ENCODE peak calls at places on chromosomes 13 and 19, in four cellular contexts. V is IMR-90, L is mesendoderm, I is H9. W is an unnamed sample.

GRCh38 chr13:77476456-77476855 is 59.0 kb upstream of the SCEL start:
- DNase-seq in V (no peak), L (no peak), I (no peak), W (no peak)

GRCh38 chr13:25165664-25166063 is 6.4 kb downstream of the AMER2 start:
- DNase-seq in V (no peak), L (peak), I (no peak), W (no peak)

GRCh38 chr19:17560205-17560595 is 4.8 kb downstream of the COLGALT1 start:
- DNase-seq in I (no peak), V (peak), L (no peak), W (no peak)

GRCh38 chr13:23657056-23657455 is 86.8 kb downstream of the TNFRSF19 start:
- DNase-seq in L (no peak), I (no peak), V (no peak), W (no peak)

GRCh38 chr13:104641309-104641708 is 1575.1 kb upstream of the SLC10A2 start:
- DNase-seq in V (peak), I (no peak), L (no peak), W (no peak)

GRCh38 chr13:44692173-44692713 is 116.1 kb upstream of the TSC22D1 start:
- DNase-seq in L (peak), V (peak), I (peak), W (no peak)

GRCh38 chr13:110127986-110128511 is 178.9 kb downstream of the COL4A1 start:
- DNase-seq in I (no peak), L (no peak), V (peak), W (no peak)

GRCh38 chr13:66886248-66886647 is 343.9 kb downstream of the PCDH9 start:
- DNase-seq in V (no peak), I (no peak), L (no peak), W (no peak)

GRCh38 chr13:32136061-32136460 is 104.5 kb downstream of the FRY start:
- DNase-seq in L (no peak), V (no peak), I (no peak), W (no peak)

GRCh38 chr19:54096642-54097106 is 3.9 kb downstream of the OSCAR start:
- DNase-seq in L (peak), I (peak), V (peak), W (peak)

GRCh38 chr13:113152894-113153809 is 5.3 kb upstream of the PROZ start:
- DNase-seq in V (no peak), L (peak), I (peak), W (peak)

GRCh38 chr13:101026736-101027398 is 352.3 kb upstream of the TMTC4 start:
- DNase-seq in V (no peak), L (no peak), I (no peak), W (no peak)

GRCh38 chr13:79491715-79492114 is 10.8 kb downstream of the NDFIP2 start:
- DNase-seq in I (no peak), V (peak), L (peak), W (no peak)

GRCh38 chr19:7982651-7983099 is 22.8 kb downstream of the ELAVL1 start:
- DNase-seq in L (no peak), I (no peak), V (no peak), W (no peak)

GRCh38 chr13:27619711-27620376 is 485 bp downstream of the LNX2 start:
- DNase-seq in V (peak), L (peak), I (no peak), W (no peak)

GRCh38 chr19:5957132-5957531 is 20.8 kb downstream of the RANBP3 start:
- DNase-seq in V (peak), I (no peak), L (no peak), W (no peak)

GRCh38 chr13:98396071-98396710 is 180.7 kb downstream of the STK24 start:
- DNase-seq in V (peak), I (no peak), L (no peak), W (no peak)

GRCh38 chr19:29641597-29641996 is 23.7 kb upstream of the PLEKHF1 start:
- DNase-seq in L (no peak), I (no peak), V (no peak), W (no peak)

GRCh38 chr13:78631077-78631476 is 27.7 kb upstream of the POU4F1 start:
- DNase-seq in I (no peak), L (no peak), V (no peak), W (no peak)

GRCh38 chr13:98606296-98606695 is 29.4 kb upstream of the STK24 start:
- DNase-seq in L (peak), I (no peak), V (no peak), W (no peak)

GRCh38 chr19:3057275-3057714 is 5.0 kb downstream of the TLE5 start:
- DNase-seq in V (no peak), I (peak), L (peak), W (no peak)

GRCh38 chr19:56015756-56016155 is 29.2 kb downstream of the NLRP5 start:
- DNase-seq in I (no peak), L (no peak), V (no peak), W (no peak)

GRCh38 chr13:100138859-100139491 is 50.1 kb downstream of the PCCA start:
- DNase-seq in L (no peak), I (no peak), V (no peak), W (no peak)

GRCh38 chr19:18461471-18461870 is 23.5 kb upstream of the ISYNA1 start:
- DNase-seq in I (no peak), L (no peak), V (no peak), W (no peak)

GRCh38 chr13:48265217-48265815 is 32.3 kb downstream of the ITM2B start:
- DNase-seq in L (no peak), I (no peak), V (no peak), W (no peak)

GRCh38 chr13:50892162-50892944 is 17.2 kb upstream of the RNASEH2B start:
- DNase-seq in V (no peak), I (no peak), L (no peak), W (no peak)

GRCh38 chr13:33978653-33979052 is 160.7 kb downstream of the RFC3 start:
- DNase-seq in I (no peak), V (no peak), L (no peak), W (no peak)

GRCh38 chr19:3945838-3946237 is 13.0 kb downstream of the NMRK2 start:
- DNase-seq in L (no peak), I (no peak), V (peak), W (no peak)

GRCh38 chr13:94371855-94372254 is 107.6 kb downstream of the DCT start:
- DNase-seq in I (no peak), L (no peak), V (no peak), W (no peak)

GRCh38 chr13:36858285-36858684 is 39.3 kb downstream of the RFXAP start:
- DNase-seq in L (peak), I (no peak), V (peak), W (no peak)

GRCh38 chr13:66559093-66559492 is 671.0 kb downstream of the PCDH9 start:
- DNase-seq in L (no peak), V (peak), I (no peak), W (no peak)

DNA sequence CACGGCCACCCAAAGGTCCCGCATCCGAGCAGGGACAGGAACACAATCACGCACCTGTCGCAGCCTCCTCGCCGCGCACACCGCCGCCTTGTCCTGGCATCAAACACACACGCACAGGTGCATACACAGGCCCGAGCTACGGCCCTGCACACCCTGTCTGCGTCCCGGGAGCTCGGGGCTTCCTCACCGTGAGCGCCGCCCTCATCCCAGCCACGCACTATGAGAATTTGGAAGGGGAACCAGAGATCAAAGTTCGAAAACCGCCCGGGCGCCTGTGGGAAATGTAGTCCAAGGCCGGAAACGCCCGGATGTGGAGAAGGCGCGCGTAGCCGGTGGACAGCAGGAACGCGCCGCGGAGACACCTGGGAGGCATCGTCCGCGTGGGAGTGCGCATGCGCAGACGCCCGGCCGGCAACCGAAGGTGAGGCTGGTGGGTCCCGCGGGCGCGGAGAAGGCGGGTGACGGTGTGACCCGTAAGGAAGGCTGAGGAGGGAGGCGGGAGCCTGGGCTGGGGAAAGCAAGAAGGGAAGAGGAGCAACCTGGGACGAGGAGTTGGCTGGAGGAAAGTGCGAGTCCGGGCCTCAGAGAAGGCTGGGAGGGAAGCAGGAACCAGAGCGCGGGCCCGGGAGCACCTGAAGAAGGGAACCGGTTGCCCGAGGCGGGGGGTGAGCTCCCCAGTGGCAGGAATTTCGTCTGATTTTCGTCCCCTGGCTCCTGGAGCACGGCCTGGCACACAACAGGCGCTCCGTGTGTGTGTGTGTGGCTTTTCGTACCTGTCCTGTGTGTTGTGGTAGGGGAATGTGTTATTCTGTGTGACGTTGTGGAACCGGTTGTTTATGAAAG is at the start of gene ZNF567:
- DNase-seq in V (peak), L (peak), I (peak), W (peak)
- H3K4ac ChIP-seq in V (peak), L (peak), I (no peak), W (no peak)

GRCh38 chr13:21033866-21034601 is 27.4 kb downstream of the LATS2 start:
- DNase-seq in V (no peak), L (no peak), I (no peak), W (no peak)

GRCh38 chr13:21033224-21033855 is 28.0 kb downstream of the LATS2 start:
- DNase-seq in I (no peak), L (peak), V (no peak), W (no peak)

GRCh38 chr13:21032656-21033055 is 28.7 kb downstream of the LATS2 start:
- DNase-seq in I (no peak), L (no peak), V (no peak), W (no peak)

GRCh38 chr13:21037656-21038055 is 23.7 kb downstream of the LATS2 start:
- DNase-seq in V (no peak), I (peak), L (no peak), W (no peak)

GRCh38 chr13:21034602-21035190 is 26.7 kb downstream of the LATS2 start:
- DNase-seq in L (peak), I (peak), V (no peak), W (no peak)
- H3K4ac ChIP-seq in L (no peak), I (no peak), V (no peak), W (no peak)

DNA sequence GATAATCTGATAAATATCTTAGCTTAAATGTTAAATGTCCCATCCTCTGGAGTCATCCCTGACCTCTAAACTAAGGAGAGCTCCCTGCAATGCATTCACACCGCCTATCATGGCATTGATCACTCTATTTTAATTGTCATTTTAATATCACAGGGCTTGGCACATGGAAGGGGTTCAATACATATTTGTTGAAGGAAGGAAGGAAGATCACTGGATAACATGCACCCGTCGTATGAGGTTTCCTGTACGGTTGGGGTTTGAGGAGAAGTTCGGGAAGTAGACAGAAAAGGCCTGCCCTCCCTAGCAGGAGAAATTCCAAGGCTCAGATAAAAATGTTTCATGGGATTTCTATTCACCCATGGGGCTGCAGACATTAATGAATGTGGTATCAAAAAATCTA is 102.0 kb downstream of the MBNL2 start:
- DNase-seq in I (no peak), V (no peak), L (no peak), W (no peak)
- H3K4ac ChIP-seq in I (no peak), V (no peak), L (no peak), W (no peak)

DNA sequence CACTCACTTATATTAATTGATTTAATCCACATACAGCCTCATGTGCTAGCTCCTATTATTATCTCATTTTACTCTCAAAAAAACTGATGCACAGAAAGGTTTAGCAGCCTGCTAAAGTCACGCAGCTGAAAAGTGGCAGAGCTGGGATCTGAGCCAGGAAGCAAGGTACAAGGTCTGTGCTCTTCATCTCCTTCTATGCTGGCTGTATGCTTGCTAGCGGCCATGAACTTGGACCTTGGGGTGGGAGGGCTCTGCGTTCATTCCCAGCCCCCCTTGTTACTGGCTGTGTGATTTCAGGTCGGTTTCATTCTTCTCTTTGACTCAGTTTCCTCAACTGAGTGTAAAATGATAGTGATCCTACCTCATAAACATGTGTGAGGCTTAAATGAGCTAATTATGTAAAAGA is 69.8 kb downstream of the ALOX5AP start:
- DNase-seq in L (no peak), I (no peak), V (no peak), W (no peak)
- H3K4ac ChIP-seq in L (no peak), I (no peak), V (peak), W (no peak)

DNA sequence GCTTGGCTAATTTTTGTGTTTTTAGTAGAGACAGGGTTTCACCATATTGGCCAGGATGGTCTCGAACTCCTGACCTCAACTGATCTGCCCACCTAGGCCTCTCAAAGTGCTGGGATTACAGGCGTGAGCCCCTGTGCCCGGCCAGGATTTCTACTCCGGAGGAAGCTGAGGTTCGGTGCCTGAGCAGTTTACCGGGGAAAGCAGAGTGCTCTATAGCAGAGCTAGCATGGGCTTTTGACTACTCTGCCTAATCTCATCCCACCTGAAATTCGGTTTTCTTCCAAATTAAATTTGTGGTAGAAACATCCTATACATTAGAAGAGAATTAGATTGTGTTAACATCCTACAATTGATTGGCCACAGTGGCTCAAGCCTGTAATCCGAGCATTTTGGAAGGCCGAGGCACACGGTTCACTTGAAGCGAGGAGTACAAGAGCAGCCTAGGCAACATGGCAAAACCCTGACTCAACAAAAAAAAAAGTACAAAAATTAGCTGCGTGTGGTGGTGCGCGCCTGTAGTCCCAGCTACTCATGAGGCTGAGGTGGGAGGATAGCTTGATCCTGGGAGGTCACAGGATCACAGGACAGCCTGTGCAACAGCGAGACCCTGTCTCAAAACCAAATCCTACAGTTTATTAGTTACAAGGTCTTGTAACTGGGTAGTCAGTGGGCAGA is 1.6 kb downstream of the RPL13A start:
- DNase-seq in I (peak), V (no peak), L (no peak), W (no peak)
- H3K4ac ChIP-seq in I (no peak), V (peak), L (peak), W (peak)

DNA sequence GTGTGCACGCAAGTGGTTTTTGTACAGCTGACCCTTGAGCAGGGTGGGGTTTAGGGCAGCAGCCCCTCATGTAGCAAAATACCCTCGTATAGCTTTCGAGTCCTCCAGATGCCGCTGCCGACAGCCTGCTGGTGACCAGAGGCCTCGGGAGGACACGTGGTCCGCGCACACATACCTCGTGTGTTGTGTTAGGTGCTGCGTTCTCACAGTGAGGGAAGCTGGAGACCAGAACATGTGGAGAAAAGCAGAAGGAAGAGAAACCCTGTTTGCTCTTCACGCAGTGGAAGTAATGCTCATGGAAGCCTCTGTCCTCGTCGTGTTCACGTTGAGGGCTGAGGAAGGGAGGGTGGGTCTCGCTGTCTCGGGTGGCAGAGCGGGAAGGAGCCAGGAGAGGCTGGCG is 7.7 kb downstream of the CSNK1G2 start:
- DNase-seq in L (no peak), I (no peak), V (no peak), W (no peak)
- H3K4ac ChIP-seq in L (no peak), I (no peak), V (no peak), W (no peak)

GRCh38 chr19:45102481-45102880 is 9.5 kb downstream of the PPP1R37 start:
- DNase-seq in L (no peak), I (no peak), V (no peak), W (no peak)
- H3K4ac ChIP-seq in L (no peak), I (no peak), V (no peak), W (no peak)

W was measured in H1.